ENCODE peak calls at places on chromosomes 11 and 22, in six cellular contexts. E, Y, V, C, W and D are unnamed samples.

GRCh38 chr11:80451105-80451504 is 1010.3 kb upstream of the TENM4 start:
- DNase-seq in E (no peak), Y (no peak), V (no peak), C (no peak), W (no peak), D (no peak)

GRCh38 chr11:78835646-78836045 is 261.0 kb upstream of the NARS2 start:
- DNase-seq in E (no peak), Y (no peak), V (no peak), C (no peak), W (no peak), D (no peak)

GRCh38 chr11:17722000-17722643 is 2.8 kb downstream of the MYOD1 start:
- DNase-seq in E (peak; percentile 56), Y (no peak), V (no peak), C (no peak), W (peak; percentile 33), D (no peak)

GRCh38 chr11:61174949-61175348 is 13.7 kb upstream of the VPS37C start:
- DNase-seq in E (no peak), Y (no peak), V (no peak), C (no peak), W (no peak), D (no peak)

GRCh38 chr22:44024288-44024908 is at the start of gene PARVB:
- DNase-seq in E (peak; percentile 71), Y (peak; percentile 46), V (peak; percentile 13), C (no peak), W (peak; percentile 29), D (no peak)

GRCh38 chr11:68002575-68002942 is 1.3 kb downstream of the UNC93B1 start:
- DNase-seq in E (no peak), Y (no peak), V (no peak), C (no peak), W (no peak), D (no peak)

GRCh38 chr11:9330387-9331384 is 16.3 kb upstream of the TMEM41B start:
- DNase-seq in E (peak; percentile 94), Y (no peak), V (no peak), C (no peak), W (peak; percentile 40), D (peak; percentile 23)

GRCh38 chr11:85277693-85278092 is 349.5 kb downstream of the DLG2 start:
- DNase-seq in E (no peak), Y (no peak), V (no peak), C (no peak), W (no peak), D (no peak)

GRCh38 chr11:66334605-66335442 is 1.4 kb downstream of the RIN1 start:
- DNase-seq in E (no peak), Y (no peak), V (no peak), C (no peak), W (peak; percentile 45), D (no peak)

GRCh38 chr11:117663826-117664225 is 133.2 kb downstream of the DSCAML1 start:
- DNase-seq in E (peak; percentile 8), Y (no peak), V (no peak), C (no peak), W (no peak), D (no peak)

GRCh38 chr22:20227363-20227762 is 40.8 kb downstream of the RTN4R start:
- DNase-seq in E (no peak), Y (no peak), V (peak; percentile 67), C (no peak), W (no peak), D (no peak)

GRCh38 chr22:17791196-17791595 is 16.9 kb upstream of the BID start:
- DNase-seq in E (no peak), Y (no peak), V (no peak), C (no peak), W (no peak), D (no peak)
- H3K4me3 ChIP-seq in E (no peak overlapping the region), Y (no peak overlapping the region), V (no peak overlapping the region), C (no peak overlapping the region), W (no peak overlapping the region), D (no peak overlapping the region)

GRCh38 chr11:406796-407650 is 7.8 kb downstream of the SIGIRR start:
- DNase-seq in E (peak; percentile 90), Y (peak; percentile 85), V (peak; percentile 71), C (peak; percentile 22), W (peak; percentile 78), D (no peak)

GRCh38 chr11:408154-409007 is 6.4 kb downstream of the SIGIRR start:
- DNase-seq in E (no peak), Y (no peak), V (no peak), C (no peak), W (no peak), D (no peak)

GRCh38 chr11:405976-406795 is 8.6 kb downstream of the SIGIRR start:
- DNase-seq in E (no peak), Y (no peak), V (no peak), C (no peak), W (no peak), D (no peak)

GRCh38 chr11:409008-409599 is 5.7 kb downstream of the SIGIRR start:
- DNase-seq in E (no peak), Y (no peak), V (no peak), C (no peak), W (no peak), D (no peak)

GRCh38 chr11:407651-408080 is 7.1 kb downstream of the SIGIRR start:
- DNase-seq in E (no peak), Y (no peak), V (no peak), C (no peak), W (no peak), D (no peak)
- H3K4me3 ChIP-seq in E (no peak overlapping the region), Y (no peak overlapping the region), V (no peak overlapping the region), C (no peak overlapping the region), W (no peak overlapping the region), D (no peak overlapping the region)

DNA sequence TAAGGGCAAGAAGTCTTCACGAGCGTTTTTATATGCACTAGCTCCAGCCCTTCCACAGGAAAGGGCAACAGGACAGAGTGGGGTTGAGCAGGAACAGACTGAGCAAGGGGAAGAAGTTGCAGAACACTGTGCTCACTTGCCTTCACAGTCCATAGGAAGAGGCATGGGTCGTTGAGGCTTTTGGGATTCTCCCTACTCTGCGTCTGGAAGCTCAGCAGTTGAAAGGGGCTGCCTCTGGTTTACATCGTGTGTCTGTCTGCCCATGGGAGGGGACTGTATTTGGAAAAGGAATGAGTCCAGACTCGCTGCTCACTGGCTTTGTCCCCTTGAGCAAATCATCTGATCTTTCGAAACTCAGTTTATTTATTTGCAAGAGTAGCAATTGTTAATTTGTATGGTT is 1.1 kb upstream of the PDGFD start:
- DNase-seq in E (no peak), Y (no peak), V (no peak), C (no peak), W (no peak), D (no peak)
- H3K4me3 ChIP-seq in E (no peak overlapping the region), Y (no peak overlapping the region), V (no peak overlapping the region), C (no peak overlapping the region), W (no peak overlapping the region), D (no peak overlapping the region)

GRCh38 chr22:37486224-37486845 is at the start of gene MFNG:
- DNase-seq in E (peak; percentile 68), Y (peak; percentile 75), V (peak; percentile 52), C (no peak), W (no peak), D (no peak)
- H3K4me3 ChIP-seq in E (no peak within 1 kb of the TSS), Y (peak within 1 kb of the TSS; percentile 55), V (peak within 1 kb of the TSS; percentile 20), C (no peak within 1 kb of the TSS), W (no peak within 1 kb of the TSS), D (no peak within 1 kb of the TSS)

DNA sequence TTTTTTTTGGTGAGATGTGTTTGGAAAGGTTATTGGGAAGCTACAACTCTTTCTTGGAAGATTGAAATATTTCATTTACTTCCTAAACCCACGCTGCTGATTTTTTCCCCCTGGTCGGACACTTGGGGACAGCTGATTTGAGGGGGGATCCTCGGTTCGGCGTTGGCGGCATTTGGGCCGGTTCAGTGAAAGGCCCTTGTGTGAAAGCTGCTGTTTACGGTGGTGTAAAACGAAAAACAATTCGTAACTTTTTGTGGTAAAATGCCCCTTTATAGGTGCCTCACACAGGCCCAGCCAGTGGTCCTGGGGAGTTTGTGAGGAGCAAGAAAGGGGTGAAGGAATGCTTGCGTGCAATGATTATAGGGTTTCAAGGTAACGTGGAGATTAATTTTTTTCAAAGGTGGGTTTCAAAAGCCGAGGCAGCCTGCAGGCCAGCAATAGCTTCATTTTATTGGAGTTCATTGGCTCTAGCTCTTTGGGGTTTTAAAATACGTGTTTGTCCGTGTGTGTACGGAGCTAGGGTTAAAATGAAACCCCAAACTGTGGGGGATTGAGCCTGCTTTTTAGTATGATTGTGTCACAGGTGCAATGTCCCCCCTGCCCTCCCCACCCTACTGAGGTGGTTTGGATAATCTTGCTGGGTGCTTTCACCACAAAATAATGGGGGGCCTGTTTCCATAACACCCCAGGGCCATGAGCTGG is 77.2 kb upstream of the PPARA start:
- DNase-seq in E (peak; percentile 36), Y (no peak), V (peak; percentile 2), C (no peak), W (peak; percentile 14), D (no peak)
- H3K4me3 ChIP-seq in E (peak overlapping the region; percentile 97), Y (peak overlapping the region; percentile 71), V (peak overlapping the region; percentile 87), C (peak overlapping the region; percentile 98), W (peak overlapping the region; percentile 72), D (peak overlapping the region; percentile 89)